ENCODE peak calls at places on chromosomes 2 and 18, in four cellular contexts. E is lower leg skin, K is skeletal muscle cell, H is AG09309. R is an unnamed sample.

GRCh38 chr18:9661564-9661963 is 46.5 kb upstream of the RAB31 start:
- DNase-seq in E (no peak), K (no peak), H (no peak), R (no peak)

GRCh38 chr2:138497294-138497693 is 4.3 kb upstream of the SPOPL start:
- DNase-seq in H (no peak), E (no peak), K (no peak), R (no peak)

GRCh38 chr2:144290276-144290675 is 229.6 kb downstream of the ZEB2 start:
- DNase-seq in H (no peak), K (no peak), E (no peak), R (no peak)

GRCh38 chr2:43605079-43605655 is 9.3 kb upstream of the THADA start:
- DNase-seq in E (no peak), H (peak), K (peak), R (no peak)

GRCh38 chr2:36358317-36358659 is 2.7 kb downstream of the CRIM1 start:
- DNase-seq in K (no peak), H (no peak), E (no peak), R (no peak)

GRCh38 chr18:6614952-6615351 is 114.6 kb upstream of the ARHGAP28 start:
- DNase-seq in H (no peak), K (no peak), E (no peak), R (no peak)

GRCh38 chr2:178109813-178110212 is 2.4 kb upstream of the RBM45 start:
- DNase-seq in K (no peak), H (peak), E (no peak), R (no peak)

GRCh38 chr2:80281083-80281482 is 23.5 kb downstream of the LRRTM1 start:
- DNase-seq in E (no peak), K (no peak), H (no peak), R (no peak)

GRCh38 chr2:19256239-19256638 is 102.2 kb downstream of the OSR1 start:
- DNase-seq in H (peak), E (no peak), K (peak), R (peak)

GRCh38 chr2:220090050-220090449 is 462.6 kb downstream of the SLC4A3 start:
- DNase-seq in K (no peak), E (no peak), H (peak), R (no peak)

GRCh38 chr18:46283268-46283667 is 179.1 kb downstream of the HAUS1 start:
- DNase-seq in H (no peak), E (no peak), K (no peak), R (no peak)

GRCh38 chr2:222398446-222398885 is 25.9 kb upstream of the SGPP2 start:
- DNase-seq in E (no peak), H (no peak), K (no peak), R (no peak)

GRCh38 chr2:191824403-191824802 is 22.5 kb downstream of the CAVIN2 start:
- DNase-seq in K (no peak), H (no peak), E (no peak), R (no peak)

GRCh38 chr2:152222975-152223638 is 47.5 kb upstream of the STAM2 start:
- DNase-seq in K (peak), H (peak), E (no peak), R (peak)

GRCh38 chr2:240107386-240107785 is 28.7 kb downstream of the COPS9 start:
- DNase-seq in H (no peak), E (peak), K (no peak), R (no peak)

GRCh38 chr2:134292514-134292913 is 38.6 kb downstream of the MGAT5 start:
- DNase-seq in H (no peak), K (no peak), E (no peak), R (no peak)

GRCh38 chr2:229096667-229097066 is 174.4 kb downstream of the PID1 start:
- DNase-seq in K (no peak), H (no peak), E (no peak), R (no peak)

GRCh38 chr2:171706152-171706803 is 19.0 kb downstream of the DYNC1I2 start:
- DNase-seq in E (no peak), K (no peak), H (no peak), R (no peak)

GRCh38 chr18:6414723-6415362 is at the start of gene L3MBTL4:
- DNase-seq in E (peak), H (no peak), K (no peak), R (no peak)

GRCh38 chr18:25282922-25283703 is 68.9 kb downstream of the ZNF521 start:
- DNase-seq in H (no peak), K (no peak), E (no peak), R (no peak)

GRCh38 chr2:179861027-179861776 is at the start of gene ZNF385B:
- DNase-seq in H (no peak), E (peak), K (no peak), R (no peak)

GRCh38 chr2:112831956-112832567 is 4.5 kb downstream of the IL1B start:
- DNase-seq in H (no peak), E (peak), K (no peak), R (no peak)

GRCh38 chr2:196914867-196915465 is 11.5 kb downstream of the PGAP1 start:
- DNase-seq in E (no peak), H (no peak), K (no peak), R (no peak)

GRCh38 chr2:98350411-98350810 is 4.2 kb downstream of the CNGA3 start:
- DNase-seq in E (no peak), K (no peak), H (no peak), R (no peak)

GRCh38 chr2:160214461-160215055 is 14.5 kb upstream of the ITGB6 start:
- DNase-seq in K (peak), E (no peak), H (peak), R (no peak)

GRCh38 chr2:96680561-96681141 is 38.1 kb downstream of the FER1L5 start:
- DNase-seq in E (no peak), K (no peak), H (no peak), R (no peak)

GRCh38 chr2:62409442-62409841 is 96.6 kb downstream of the TMEM17 start:
- DNase-seq in H (no peak), K (no peak), E (no peak), R (no peak)

GRCh38 chr2:123720760-123721159 is 304.3 kb upstream of the CNTNAP5 start:
- DNase-seq in K (no peak), H (no peak), E (no peak), R (no peak)

GRCh38 chr2:65214843-65215242 is 12.8 kb upstream of the ACTR2 start:
- DNase-seq in E (no peak), K (no peak), H (no peak), R (no peak)
- H3K4me3 ChIP-seq in E (no peak), K (no peak), H (no peak), R (no peak)

GRCh38 chr2:69762513-69763494 is 20.9 kb downstream of the ANXA4 start:
- DNase-seq in H (no peak), E (no peak), K (no peak), R (no peak)
- H3K4me3 ChIP-seq in H (no peak), E (no peak), K (no peak), R (no peak)

DNA sequence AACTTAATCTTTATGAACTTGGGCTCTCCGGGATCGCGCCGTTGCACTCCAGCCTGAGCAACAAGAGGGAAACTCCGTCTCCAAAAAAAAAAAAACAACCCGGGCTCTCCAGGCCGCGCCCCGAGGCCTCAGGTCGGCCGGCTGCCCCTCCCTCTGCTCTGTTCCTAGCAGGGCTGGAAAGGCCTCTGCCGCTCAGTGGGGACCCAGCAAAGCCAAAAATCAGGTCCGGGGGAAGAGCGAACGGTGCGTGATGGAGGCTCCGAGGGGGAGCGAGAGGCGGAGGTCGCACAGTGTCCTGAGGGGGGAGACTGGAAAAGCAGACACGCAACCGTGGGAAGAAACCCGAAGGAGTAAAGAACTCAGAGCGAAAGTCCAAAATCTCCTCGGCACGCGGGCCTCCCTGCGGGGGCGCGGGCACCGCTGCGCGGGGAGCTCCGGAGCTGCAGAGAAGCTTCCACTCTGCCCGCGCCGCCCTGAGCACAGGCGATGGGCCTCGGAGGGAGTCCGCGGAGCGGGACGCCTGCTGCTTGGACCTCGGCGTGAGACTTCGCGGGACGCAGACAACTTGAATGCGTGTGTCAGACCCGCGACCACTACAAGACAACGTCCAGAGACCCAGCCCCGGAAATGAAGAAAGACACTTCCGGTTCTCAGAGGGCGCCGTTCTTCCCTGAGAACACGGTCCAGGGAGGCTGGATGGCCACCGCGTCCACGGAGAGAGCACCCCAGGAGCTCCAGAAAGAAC is 219.7 kb downstream of the DPP10 start:
- DNase-seq in K (no peak), E (no peak), H (no peak), R (no peak)
- H3K4me3 ChIP-seq in K (peak), E (peak), H (peak), R (peak)

DNA sequence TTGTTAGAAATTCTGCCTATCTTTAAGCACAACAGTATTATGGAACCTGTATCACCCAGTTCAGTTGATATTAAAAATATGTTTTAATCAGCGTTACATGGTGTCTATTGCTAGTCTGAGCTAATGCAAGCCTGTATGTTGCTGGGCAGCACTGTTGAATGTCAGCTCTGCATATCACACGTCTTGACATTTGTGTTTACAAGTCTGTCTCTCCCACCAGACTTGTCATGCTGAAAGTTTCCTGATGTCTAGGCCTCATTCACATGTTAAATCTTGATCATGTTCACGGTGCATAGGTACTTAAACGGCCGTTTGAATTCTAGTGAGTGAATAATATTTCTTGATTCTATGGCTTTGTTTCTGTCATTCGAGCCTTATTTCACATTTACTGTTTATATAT is 385.0 kb downstream of the SOCS6 start:
- DNase-seq in E (no peak), H (no peak), K (no peak), R (no peak)
- H3K4me3 ChIP-seq in E (no peak), H (no peak), K (no peak), R (no peak)

R was measured in epithelial cell of proximal tubule.